ENCODE peak calls at places on chromosomes 2 and 18, in seven cellular contexts. N, A, Z, P, E, T and M are unnamed samples.

GRCh38 chr18:52312321-52312720 is 27.7 kb upstream of the DCC start:
- DNase-seq in Z (no peak), T (no peak), E (no peak), N (no peak), A (no peak), P (no peak), M (no peak)

GRCh38 chr2:109269956-109270757 is 141.2 kb downstream of the SH3RF3 start:
- DNase-seq in E (peak), N (no peak), T (no peak), Z (no peak), P (no peak), A (no peak), M (no peak)

GRCh38 chr2:72001937-72002690 is 145.5 kb downstream of the CYP26B1 start:
- DNase-seq in A (peak), Z (no peak), T (no peak), N (no peak), E (peak), P (no peak), M (no peak)

GRCh38 chr2:112229365-112229764 is 25.5 kb downstream of the ZC3H8 start:
- DNase-seq in N (no peak), E (no peak), P (no peak), A (no peak), Z (no peak), T (no peak), M (no peak)

GRCh38 chr2:68282814-68283812 is 30.8 kb upstream of the PPP3R1 start:
- DNase-seq in A (peak), Z (peak), P (no peak), E (peak), T (no peak), N (peak), M (no peak)

GRCh38 chr18:24632158-24632988 is 171.9 kb downstream of the HRH4 start:
- DNase-seq in T (no peak), P (no peak), Z (no peak), N (no peak), A (no peak), E (no peak), M (no peak)

GRCh38 chr2:46967990-46968647 is 52.5 kb upstream of the MCFD2 start:
- DNase-seq in N (peak), A (peak), Z (peak), P (no peak), T (no peak), E (peak), M (no peak)

GRCh38 chr2:143442203-143442602 is 313.0 kb downstream of the ARHGAP15 start:
- DNase-seq in T (no peak), P (no peak), N (no peak), Z (no peak), A (no peak), E (no peak), M (no peak)

GRCh38 chr18:8706981-8707940 is 1.9 kb downstream of the MTCL1 start:
- DNase-seq in E (peak), A (peak), T (peak), N (peak), Z (peak), P (no peak), M (peak)

GRCh38 chr2:12035956-12036639 is 289.7 kb downstream of the LPIN1 start:
- DNase-seq in T (no peak), E (no peak), A (no peak), P (no peak), Z (no peak), N (no peak), M (no peak)
- H3K4me2 ChIP-seq in T (no peak), E (no peak), A (no peak), P (no peak), Z (no peak), N (no peak), M (no peak)

DNA sequence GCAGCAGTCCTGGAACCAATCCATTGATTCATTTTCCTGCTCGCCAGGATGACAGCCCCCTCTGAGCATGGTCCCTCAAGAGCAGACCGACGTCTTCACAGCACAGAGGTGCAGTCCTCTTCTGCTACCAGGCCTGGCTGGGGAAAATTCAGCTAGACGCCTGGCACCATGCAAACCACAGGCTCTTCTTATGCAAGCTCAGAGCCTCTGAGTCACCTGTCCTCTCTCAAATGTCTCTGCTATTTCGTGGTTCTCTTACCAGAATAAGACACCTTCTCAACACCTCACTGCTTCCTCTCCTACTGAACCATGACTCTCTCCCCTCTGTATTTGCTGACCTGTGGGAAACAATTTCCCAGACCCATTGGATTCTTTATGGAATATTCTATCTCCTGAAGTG is 79.8 kb upstream of the CYRIA start:
- DNase-seq in N (no peak), P (no peak), Z (no peak), T (no peak), E (no peak), A (no peak), M (no peak)
- H3K4ac ChIP-seq in N (no peak), P (no peak), Z (no peak), T (no peak), E (no peak), A (no peak), M (no peak)

GRCh38 chr18:44786697-44787096 is 106.0 kb downstream of the SETBP1 start:
- DNase-seq in N (no peak), Z (no peak), T (no peak), A (no peak), E (no peak), P (no peak), M (no peak)
- H3K9ac ChIP-seq in N (peak), Z (no peak), T (no peak), A (no peak), E (no peak), P (no peak), M (no peak)

GRCh38 chr18:13539050-13539449 is 187.3 kb downstream of the FAM210A start:
- DNase-seq in N (no peak), A (no peak), T (no peak), E (no peak), Z (no peak), P (no peak), M (no peak)
- H3K4me2 ChIP-seq in N (no peak), A (no peak), T (no peak), E (no peak), Z (no peak), P (no peak), M (no peak)

GRCh38 chr2:118815731-118816130 is 31.7 kb downstream of the EN1 start:
- DNase-seq in N (no peak), A (no peak), E (no peak), T (no peak), P (no peak), Z (no peak), M (no peak)
- H3K4ac ChIP-seq in N (no peak), A (no peak), E (no peak), T (no peak), P (no peak), Z (no peak), M (no peak)

GRCh38 chr2:29374823-29375222 is 259.6 kb downstream of the CLIP4 start:
- DNase-seq in T (no peak), E (no peak), Z (no peak), N (no peak), P (no peak), A (no peak), M (no peak)

GRCh38 chr2:29376541-29376940 is 261.3 kb downstream of the CLIP4 start:
- DNase-seq in E (no peak), Z (no peak), T (no peak), P (no peak), A (no peak), N (no peak), M (no peak)

GRCh38 chr2:29367986-29368677 is 252.9 kb downstream of the CLIP4 start:
- DNase-seq in E (peak), P (no peak), N (no peak), A (no peak), Z (no peak), T (no peak), M (no peak)

GRCh38 chr2:29372185-29372584 is 257.0 kb downstream of the CLIP4 start:
- DNase-seq in T (no peak), N (no peak), E (no peak), Z (no peak), A (no peak), P (no peak), M (no peak)

DNA sequence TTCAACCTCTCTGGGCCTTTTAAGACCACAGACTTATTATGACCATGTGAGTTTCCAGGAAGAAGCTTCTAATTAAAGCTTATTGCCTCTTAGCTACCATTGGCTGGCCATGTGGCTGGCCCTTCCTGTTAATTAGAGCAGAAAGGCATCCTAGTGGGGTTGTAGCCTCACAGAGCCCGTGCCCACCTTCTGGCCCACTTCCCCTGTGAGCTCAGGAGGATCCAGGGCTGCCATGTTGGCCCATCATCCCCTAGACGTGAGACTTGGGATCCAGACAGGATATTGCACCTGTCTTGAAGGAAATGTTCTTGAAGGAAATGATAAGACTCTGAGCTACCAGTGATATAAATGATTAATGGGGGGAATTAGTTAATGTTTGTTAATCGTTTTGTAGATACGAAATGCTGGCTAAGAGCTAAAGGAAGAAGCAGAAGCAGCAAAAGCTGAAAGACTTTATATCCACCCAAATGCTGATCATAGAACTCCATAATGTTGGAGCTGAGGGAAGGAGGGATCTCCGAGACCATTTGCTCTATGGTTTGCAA is 255.4 kb downstream of the CLIP4 start:
- DNase-seq in E (no peak), A (no peak), T (no peak), Z (no peak), N (no peak), P (no peak), M (no peak)
- H3K9ac ChIP-seq in E (no peak), A (no peak), T (no peak), Z (no peak), N (no peak), P (no peak), M (no peak)

DNA sequence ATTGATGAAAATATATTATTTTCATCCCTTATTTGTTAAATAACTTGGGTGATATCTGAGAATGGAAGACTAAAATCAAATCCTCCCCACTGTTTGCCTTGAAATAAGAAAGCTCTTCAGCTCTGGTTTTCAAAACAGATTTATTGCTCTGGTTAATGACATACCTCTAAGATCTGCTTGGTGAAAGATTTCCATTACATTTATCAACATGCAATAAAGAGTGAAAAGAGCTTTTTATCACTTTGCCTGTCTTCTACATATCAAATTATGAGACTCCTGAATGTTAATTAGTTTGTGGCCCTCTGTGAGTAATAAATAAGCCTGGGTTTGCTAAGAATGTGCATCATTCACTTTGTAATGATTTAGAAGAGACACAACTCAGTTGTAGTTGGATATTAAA is 115.8 kb downstream of the PRKRA start:
- DNase-seq in N (no peak), Z (no peak), T (no peak), E (no peak), A (no peak), P (no peak), M (no peak)
- H3K4me2 ChIP-seq in N (no peak), Z (no peak), T (no peak), E (no peak), A (no peak), P (no peak), M (no peak)